ENCODE peak calls at places on chromosomes 3 and 15, in seven cellular contexts. M, O, T, R, W, Y and E are unnamed samples.

GRCh38 chr3:68972358-68972979 is 40.1 kb upstream of the TAFA4 start:
- DNase-seq in M (no peak), W (peak), T (peak), O (peak), R (no peak), Y (peak), E (no peak)

GRCh38 chr3:183437696-183438564 is 9.5 kb upstream of the MCF2L2 start:
- DNase-seq in W (no peak), R (no peak), M (no peak), Y (no peak), T (no peak), O (no peak), E (peak)

GRCh38 chr3:45224824-45225464 is 1.1 kb downstream of the TMEM158 start:
- DNase-seq in M (no peak), T (no peak), W (peak), O (peak), R (peak), Y (peak), E (peak)

GRCh38 chr3:49785565-49786356 is 581 bp downstream of the IP6K1 start:
- DNase-seq in M (peak), T (no peak), Y (no peak), O (peak), W (no peak), R (no peak), E (no peak)

GRCh38 chr3:79245295-79246138 is 522.3 kb downstream of the ROBO1 start:
- DNase-seq in T (no peak), W (no peak), O (no peak), Y (no peak), R (no peak), M (no peak), E (no peak)

GRCh38 chr3:15269091-15269989 is 63.0 kb downstream of the SH3BP5 start:
- DNase-seq in R (peak), W (peak), M (peak), Y (peak), O (no peak), T (peak), E (peak)

GRCh38 chr15:76185716-76186115 is 125.6 kb downstream of the ETFA start:
- DNase-seq in W (no peak), T (no peak), Y (peak), R (no peak), O (peak), M (no peak), E (no peak)

GRCh38 chr3:123349566-123350450 is 99.1 kb downstream of the ADCY5 start:
- DNase-seq in O (no peak), M (peak), Y (no peak), R (peak), T (no peak), W (no peak), E (no peak)

GRCh38 chr15:47663106-47663505 is 54.2 kb upstream of the SEMA6D start:
- DNase-seq in O (no peak), Y (no peak), R (no peak), W (no peak), T (no peak), M (no peak), E (no peak)

GRCh38 chr15:58268746-58269145 is 130.6 kb downstream of the AQP9 start:
- DNase-seq in T (no peak), R (no peak), Y (no peak), M (no peak), W (no peak), O (no peak), E (no peak)

GRCh38 chr3:170222647-170223541 is 670 bp downstream of the PRKCI start:
- DNase-seq in M (peak), W (no peak), O (peak), T (no peak), R (no peak), Y (peak), E (no peak)

GRCh38 chr3:139655880-139656279 is 21.9 kb downstream of the NMNAT3 start:
- DNase-seq in T (no peak), R (no peak), Y (no peak), O (no peak), M (peak), W (no peak), E (no peak)

GRCh38 chr3:136790786-136791185 is 28.1 kb upstream of the SLC35G2 start:
- DNase-seq in Y (no peak), M (no peak), O (no peak), R (no peak), T (no peak), W (no peak), E (no peak)

GRCh38 chr3:196042673-196043072 is 39.2 kb downstream of the TFRC start:
- DNase-seq in W (no peak), T (no peak), Y (no peak), M (no peak), R (no peak), O (no peak), E (no peak)

GRCh38 chr3:184688251-184688851 is 23.5 kb downstream of the MAGEF1 start:
- DNase-seq in Y (no peak), T (peak), O (no peak), W (no peak), R (no peak), M (no peak), E (no peak)

GRCh38 chr3:125072749-125073404 is 17.1 kb upstream of the HEG1 start:
- DNase-seq in Y (no peak), W (no peak), R (no peak), T (no peak), O (no peak), M (no peak), E (no peak)

GRCh38 chr15:36831125-36831914 is 251.9 kb downstream of the CDIN1 start:
- DNase-seq in T (peak), O (no peak), W (no peak), M (no peak), R (no peak), Y (no peak), E (no peak)

GRCh38 chr3:194274424-194275085 is 76.6 kb downstream of the CPN2 start:
- DNase-seq in W (no peak), O (peak), T (no peak), Y (peak), M (peak), R (peak), E (no peak)

GRCh38 chr15:70492240-70493177 is 270.8 kb downstream of the UACA start:
- DNase-seq in Y (no peak), M (no peak), R (peak), W (peak), T (no peak), O (no peak), E (no peak)

GRCh38 chr15:92226020-92226612 is 167.6 kb upstream of the ST8SIA2 start:
- DNase-seq in T (no peak), W (no peak), R (no peak), O (peak), Y (peak), M (no peak), E (no peak)
- TF ChIP-seq CTCF in T (peak), W (peak), R (peak), O (peak), Y (peak), M (no peak), E (peak)

DNA sequence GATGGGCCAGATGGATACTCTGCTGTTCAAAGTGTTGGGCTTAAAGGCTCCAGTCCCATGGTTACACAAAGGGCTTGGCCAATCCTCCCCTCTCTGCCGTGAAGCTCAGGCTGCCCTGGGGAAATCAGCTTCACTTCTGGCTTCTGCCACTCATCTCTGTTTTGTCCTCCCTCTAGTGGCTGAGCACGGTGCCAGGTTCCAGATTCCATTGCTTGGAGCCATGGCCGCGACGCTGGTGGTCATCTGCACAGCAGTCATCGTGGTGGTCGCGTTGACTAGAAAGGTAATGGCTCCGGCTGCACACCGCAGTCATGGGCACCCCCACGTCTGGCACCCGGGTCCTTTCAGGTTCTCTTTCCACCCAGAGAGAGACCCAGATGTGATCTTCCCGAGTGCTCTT is 5.6 kb downstream of the TIGIT start:
- DNase-seq in O (peak), W (no peak), T (no peak), R (no peak), Y (peak), M (no peak), E (no peak)
- TF ChIP-seq CTCF in O (no peak), W (no peak), T (peak), R (peak), Y (peak), M (no peak), E (peak)

DNA sequence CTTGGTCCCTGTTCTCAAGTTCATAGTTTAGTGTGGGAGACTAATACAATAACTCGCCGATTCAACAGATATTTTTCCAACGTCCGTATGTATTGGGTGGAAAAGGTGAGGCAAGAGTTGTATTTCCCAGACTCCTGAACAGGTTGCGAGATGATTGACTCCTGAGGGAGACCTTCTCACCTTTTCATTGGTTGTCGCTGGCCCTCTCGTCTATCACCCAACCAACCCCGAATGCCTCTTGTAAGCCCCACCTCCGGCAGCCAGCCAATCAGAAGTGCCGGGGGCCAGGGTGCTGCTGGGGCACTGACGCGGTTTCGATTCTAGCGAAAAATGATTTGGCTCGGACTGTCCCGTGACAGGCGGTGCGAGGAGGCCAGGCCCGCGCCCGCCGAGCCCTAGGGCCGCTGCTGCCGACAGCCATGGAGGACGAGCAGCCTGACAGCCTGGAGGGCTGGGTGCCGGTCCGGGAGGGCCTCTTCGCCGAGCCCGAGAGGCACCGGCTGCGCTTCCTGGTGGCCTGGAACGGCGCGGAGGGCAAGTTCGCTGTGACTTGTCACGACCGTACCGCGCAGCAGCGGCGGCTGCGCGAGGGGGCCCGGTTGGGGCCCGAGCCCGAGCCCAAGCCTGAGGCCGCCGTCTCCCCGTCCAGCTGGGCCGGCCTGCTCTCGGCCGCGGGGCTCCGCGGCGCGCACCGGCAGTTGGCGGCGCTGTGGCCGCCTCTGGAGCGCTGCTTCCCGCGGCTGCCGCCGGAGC is at the start of gene WHAMM:
- DNase-seq in R (peak), O (peak), M (peak), Y (peak), T (peak), W (peak), E (peak)
- TF ChIP-seq CTCF in R (no peak), O (no peak), M (no peak), Y (no peak), T (no peak), W (no peak), E (peak)

GRCh38 chr15:31179683-31180082 is 78.2 kb upstream of the TRPM1 start:
- DNase-seq in R (no peak), W (no peak), Y (peak), O (no peak), M (no peak), T (no peak), E (peak)
- TF ChIP-seq CTCF in R (no peak), W (no peak), Y (peak), O (no peak), M (no peak), T (no peak), E (no peak)

DNA sequence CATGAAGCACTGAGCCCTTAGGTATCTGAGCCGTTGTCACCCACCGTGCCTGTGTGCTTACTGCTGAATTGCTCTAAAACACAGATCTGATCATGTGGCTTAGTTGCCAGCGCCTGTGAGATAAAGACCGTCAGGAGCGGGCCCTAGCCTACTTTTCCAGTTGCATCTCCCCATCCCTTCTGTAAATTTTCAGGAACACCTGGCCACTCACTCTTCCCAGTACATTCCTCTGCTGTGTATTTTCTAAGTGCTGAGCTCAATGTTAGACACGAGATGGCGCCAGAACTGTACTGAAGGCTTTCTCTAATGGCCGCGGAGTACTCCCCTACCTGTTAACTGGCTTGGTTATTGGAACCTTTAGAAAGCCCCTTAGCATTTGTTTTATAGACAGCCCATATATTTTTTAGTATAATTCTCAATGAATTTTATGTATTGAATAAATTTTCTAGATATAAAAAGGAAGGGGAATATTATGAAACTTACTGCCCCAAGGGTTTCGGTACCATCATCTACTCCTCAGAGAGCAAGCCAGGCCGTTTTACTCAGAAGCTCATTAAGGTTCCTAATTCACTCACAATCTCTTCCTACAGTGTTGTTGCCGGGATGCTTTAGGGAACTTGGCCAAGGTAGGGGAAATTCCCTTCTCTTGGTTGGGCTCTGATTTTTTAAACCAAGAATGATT is 16.7 kb upstream of the WNT7A start:
- DNase-seq in Y (peak), R (no peak), W (no peak), T (peak), O (peak), M (peak), E (peak)
- TF ChIP-seq CTCF in Y (peak), R (peak), W (peak), T (peak), O (peak), M (peak), E (peak)

GRCh38 chr15:94439158-94439557 is 207.8 kb downstream of the MCTP2 start:
- DNase-seq in W (no peak), O (no peak), R (no peak), Y (no peak), T (no peak), M (no peak), E (no peak)
- TF ChIP-seq CTCF in W (no peak), O (no peak), R (no peak), Y (no peak), T (no peak), M (no peak), E (no peak)